ENCODE peak calls at places on chromosomes 5 and 9, in seven cellular contexts. B, I, O, A, V, Z and K are unnamed samples.
A peak's percentile ranks its signal among the peaks of the same experiment; 100 is the strongest.

GRCh38 chr5:87829214-87829551 is 416.5 kb upstream of the CCNH start:
- DNase-seq in A (peak; percentile 70), O (no peak), I (peak; percentile 74), Z (no peak), B (peak; percentile 83), V (peak; percentile 29), K (peak; percentile 69)

GRCh38 chr5:67996596-67996995 is 219.0 kb upstream of the PIK3R1 start:
- DNase-seq in Z (no peak), O (no peak), B (no peak), A (no peak), V (no peak), I (no peak), K (no peak)

GRCh38 chr5:14439087-14439841 is 142.3 kb upstream of the OTULINL start:
- DNase-seq in A (no peak), B (no peak), V (no peak), O (no peak), Z (no peak), I (no peak), K (no peak)

GRCh38 chr5:1568201-1568979 is 44.6 kb upstream of the LPCAT1 start:
- DNase-seq in O (no peak), I (peak; percentile 64), V (no peak), B (no peak), A (peak; percentile 34), Z (peak; percentile 90), K (no peak)

GRCh38 chr5:23084815-23085214 is 231.7 kb upstream of the CDH12 start:
- DNase-seq in B (no peak), A (no peak), V (no peak), O (no peak), Z (no peak), I (no peak), K (no peak)

GRCh38 chr5:40191041-40191550 is 488.6 kb upstream of the PTGER4 start:
- DNase-seq in V (no peak), O (no peak), Z (no peak), I (no peak), A (no peak), B (no peak), K (no peak)

GRCh38 chr5:175344331-175345200 is 99.4 kb downstream of the DRD1 start:
- DNase-seq in O (no peak), V (peak; percentile 44), B (no peak), Z (peak; percentile 50), A (no peak), I (no peak), K (no peak)

GRCh38 chr5:124176692-124177091 is 569.7 kb downstream of the ZNF608 start:
- DNase-seq in Z (no peak), O (no peak), V (no peak), A (no peak), B (no peak), I (peak; percentile 64), K (peak; percentile 42)

GRCh38 chr5:87020099-87020934 is 247.4 kb upstream of the RASA1 start:
- DNase-seq in B (no peak), A (no peak), Z (peak; percentile 16), V (no peak), O (no peak), I (peak; percentile 68), K (peak; percentile 53)

GRCh38 chr5:41519801-41520200 is 9.4 kb upstream of the PLCXD3 start:
- DNase-seq in Z (no peak), B (no peak), I (no peak), A (no peak), V (no peak), O (no peak), K (no peak)

GRCh38 chr9:135086597-135087488 is 625 bp upstream of the OLFM1 start:
- DNase-seq in V (no peak), B (peak; percentile 25), I (no peak), O (no peak), A (no peak), Z (no peak), K (no peak)

GRCh38 chr9:117825609-117826347 is 121.6 kb downstream of the TLR4 start:
- DNase-seq in O (no peak), I (peak; percentile 22), Z (no peak), V (no peak), B (no peak), A (no peak), K (no peak)

GRCh38 chr9:13033959-13034695 is 245.4 kb downstream of the MPDZ start:
- DNase-seq in O (no peak), A (peak; percentile 43), Z (peak; percentile 54), I (peak; percentile 59), B (peak; percentile 51), V (peak; percentile 59), K (peak; percentile 53)

GRCh38 chr5:78056901-78057514 is 237.5 kb downstream of the AP3B1 start:
- DNase-seq in V (no peak), B (no peak), O (no peak), Z (no peak), A (no peak), I (no peak), K (no peak)

GRCh38 chr5:1800470-1801060 is 642 bp upstream of the NDUFS6 start:
- DNase-seq in V (no peak), A (no peak), O (no peak), I (no peak), Z (no peak), B (no peak), K (no peak)

GRCh38 chr5:171155621-171156020 is 153.4 kb upstream of the TLX3 start:
- DNase-seq in A (no peak), Z (peak; percentile 38), I (no peak), B (no peak), O (no peak), V (no peak), K (no peak)

GRCh38 chr5:56456002-56456401 is 222.9 kb upstream of the ANKRD55 start:
- DNase-seq in A (no peak), O (no peak), B (no peak), V (no peak), Z (peak; percentile 76), I (no peak), K (no peak)

GRCh38 chr9:136079211-136079915 is 15.7 kb downstream of the NACC2 start:
- DNase-seq in O (no peak), I (no peak), V (no peak), B (no peak), Z (no peak), A (no peak), K (peak; percentile 45)

GRCh38 chr5:93572101-93572772 is 8.8 kb downstream of the NR2F1-AS1 start:
- DNase-seq in Z (no peak), B (no peak), I (no peak), A (no peak), O (no peak), V (no peak), K (peak; percentile 51)

GRCh38 chr9:36258170-36258988 is at the start of gene GNE:
- DNase-seq in I (peak; percentile 97), B (peak; percentile 99), O (peak; percentile 85), Z (peak; percentile 94), V (peak; percentile 97), A (peak; percentile 97), K (peak; percentile 99)
- TF ChIP-seq POLR2A in I (peak; percentile 93), B (peak; percentile 96), O (no peak), Z (peak; percentile 87), V (peak; percentile 96), A (peak; percentile 95), K (peak; percentile 94)

GRCh38 chr5:52996966-52997365 is 7.8 kb downstream of the ITGA2 start:
- DNase-seq in V (no peak), Z (no peak), B (no peak), A (no peak), I (no peak), O (no peak), K (no peak)
- H3K4me1 ChIP-seq in V (no peaks in the 10 kb centered on the region), Z (peaks cover 18% of the 10 kb centered on the region), B (no peaks in the 10 kb centered on the region), A (no peaks in the 10 kb centered on the region), I (no peaks in the 10 kb centered on the region), O (peaks cover 15% of the 10 kb centered on the region), K (no peaks in the 10 kb centered on the region)

DNA sequence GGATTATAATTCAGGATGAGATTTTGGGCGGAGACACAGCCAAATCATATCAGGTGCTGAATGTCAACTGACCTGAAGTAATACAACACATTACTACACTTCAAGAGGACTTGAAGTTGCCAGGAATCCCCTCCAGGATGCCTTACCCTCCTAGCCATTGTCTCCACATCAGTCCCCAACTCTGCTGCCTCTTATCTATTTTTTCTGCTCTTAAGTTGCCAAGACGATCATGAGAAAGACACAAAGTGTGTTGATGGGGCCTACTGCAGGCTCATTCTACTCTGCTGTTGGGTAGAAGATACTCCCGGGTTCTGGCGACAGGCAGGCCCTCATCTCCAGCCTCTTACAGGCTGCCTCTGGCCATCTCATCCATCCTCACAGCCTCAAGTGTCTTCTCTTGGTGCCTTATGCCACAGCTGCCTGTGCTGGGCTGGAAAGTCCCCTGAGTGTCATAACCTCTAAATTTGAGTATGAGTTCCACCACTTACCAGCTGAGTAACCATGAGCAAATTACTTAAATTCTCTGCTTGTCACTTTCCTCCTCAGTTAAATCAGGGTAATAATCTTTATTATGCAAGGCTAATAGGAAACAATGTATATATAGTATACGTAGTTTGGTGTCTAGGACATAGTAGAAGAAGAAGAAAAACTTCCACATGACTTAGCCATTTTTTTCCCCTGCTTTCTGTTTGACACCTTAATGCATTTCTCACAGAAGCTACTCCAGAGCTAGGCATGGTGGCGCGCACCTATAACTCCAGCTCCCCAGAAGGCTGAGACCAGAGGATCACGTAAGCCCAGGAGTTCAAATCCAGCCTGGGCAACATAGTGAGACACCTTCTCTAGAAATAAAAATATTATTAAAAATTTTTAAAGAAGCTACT is 73.0 kb upstream of the SNX2 start:
- DNase-seq in A (no peak), B (no peak), V (no peak), O (no peak), Z (no peak), I (no peak), K (no peak)
- TF ChIP-seq POLR2A in A (no peak), B (no peak), V (no peak), O (no peak), Z (no peak), I (no peak), K (no peak)

GRCh38 chr9:89999176-89999533 is 394.3 kb downstream of the GADD45G start:
- DNase-seq in Z (no peak), A (no peak), B (peak; percentile 51), I (peak; percentile 92), O (no peak), V (peak; percentile 79), K (no peak)

GRCh38 chr9:89996106-89996505 is 391.3 kb downstream of the GADD45G start:
- DNase-seq in O (no peak), I (no peak), Z (no peak), A (no peak), B (peak; percentile 84), V (peak; percentile 85), K (no peak)

GRCh38 chr9:89993678-89994630 is 389.1 kb downstream of the GADD45G start:
- DNase-seq in V (no peak), Z (no peak), I (peak; percentile 79), O (no peak), B (peak; percentile 83), A (no peak), K (no peak)

GRCh38 chr9:89994988-89995613 is 390.3 kb downstream of the GADD45G start:
- DNase-seq in Z (no peak), A (no peak), V (no peak), I (no peak), O (no peak), B (peak; percentile 49), K (no peak)

GRCh38 chr9:89996717-89997116 is 391.9 kb downstream of the GADD45G start:
- DNase-seq in I (no peak), Z (no peak), O (no peak), V (no peak), A (no peak), B (no peak), K (no peak)
- H3K4me1 ChIP-seq in I (peaks cover 63% of the 10 kb centered on the region), Z (peaks cover 4% of the 10 kb centered on the region), O (peaks cover 45% of the 10 kb centered on the region), V (no peaks in the 10 kb centered on the region), A (no peaks in the 10 kb centered on the region), B (peaks cover 77% of the 10 kb centered on the region), K (peaks cover 25% of the 10 kb centered on the region)

GRCh38 chr9:92764988-92765936 is 629 bp upstream of the BICD2 start:
- DNase-seq in A (peak; percentile 98), Z (peak; percentile 96), B (peak; percentile 98), V (peak; percentile 99), O (peak; percentile 90), I (peak; percentile 99), K (peak; percentile 99)
- TF ChIP-seq POLR2A in A (peak; percentile 96), Z (peak; percentile 90), B (peak; percentile 97), V (peak; percentile 73), O (no peak), I (peak; percentile 94), K (peak; percentile 13)

GRCh38 chr5:154274828-154275185 is 84.3 kb downstream of the GALNT10 start:
- DNase-seq in O (no peak), B (no peak), V (no peak), A (no peak), I (no peak), Z (peak; percentile 37), K (no peak)
- H3K4me1 ChIP-seq in O (peaks cover 21% of the 10 kb centered on the region), B (peaks cover 12% of the 10 kb centered on the region), V (no peaks in the 10 kb centered on the region), A (peaks cover 5% of the 10 kb centered on the region), I (peaks cover 17% of the 10 kb centered on the region), Z (peaks cover 27% of the 10 kb centered on the region), K (no peaks in the 10 kb centered on the region)